ENCODE peak calls at places on chromosomes 2 and 18, in eight cellular contexts. R is WERI-Rb-1, X is body of pancreas, E is transverse colon, M is adrenal gland, G is PC-9, Q is vagina, N is right cardiac atrium. S is an unnamed sample. For H3K27me3, the result is how much of the 10 kb centered on the place peaks cover.

GRCh38 chr18:22563098-22563707 is 145.5 kb upstream of the CTAGE1 start:
- DNase-seq in Q (no peak), X (peak), G (peak), N (no peak), R (peak), M (peak), E (peak), S (no peak)

GRCh38 chr2:209463226-209463625 is 39.4 kb downstream of the MAP2 start:
- DNase-seq in X (no peak), E (no peak), M (no peak), Q (no peak), R (no peak), G (no peak), N (no peak), S (no peak)

GRCh38 chr18:36887864-36888263 is 58.9 kb downstream of the KIAA1328 start:
- DNase-seq in E (no peak), Q (no peak), M (no peak), R (no peak), N (no peak), X (no peak), G (no peak), S (no peak)

GRCh38 chr2:220279840-220280239 is 652.4 kb downstream of the SLC4A3 start:
- DNase-seq in G (no peak), M (no peak), Q (no peak), E (no peak), N (no peak), X (no peak), R (no peak), S (no peak)

GRCh38 chr2:241390301-241391206 is 34.5 kb downstream of the FARP2 start:
- DNase-seq in N (no peak), Q (no peak), X (no peak), G (no peak), E (no peak), M (no peak), R (no peak), S (no peak)

GRCh38 chr2:128187032-128187654 is 96.1 kb downstream of the UGGT1 start:
- DNase-seq in M (no peak), R (peak), N (no peak), X (peak), E (no peak), Q (no peak), G (no peak), S (peak)

GRCh38 chr2:174172802-174173355 is 75.5 kb downstream of the OLA1 start:
- DNase-seq in N (no peak), E (no peak), Q (no peak), G (no peak), R (no peak), X (no peak), M (no peak), S (no peak)

GRCh38 chr2:7900593-7900992 is 781.3 kb upstream of the ID2 start:
- DNase-seq in X (peak), E (no peak), M (no peak), G (no peak), R (no peak), Q (no peak), N (no peak), S (no peak)

GRCh38 chr2:100955226-100955625 is 46.9 kb upstream of the RPL31 start:
- DNase-seq in N (no peak), M (no peak), X (no peak), G (no peak), E (no peak), R (no peak), Q (no peak), S (no peak)

GRCh38 chr2:101273045-101273444 is 20.4 kb downstream of the CNOT11 start:
- DNase-seq in E (no peak), Q (no peak), G (no peak), M (no peak), N (no peak), R (no peak), X (no peak), S (no peak)

GRCh38 chr2:73284296-73285161 is at the start of gene FBXO41:
- DNase-seq in R (peak), X (peak), N (no peak), G (peak), M (no peak), E (peak), Q (no peak), S (no peak)

GRCh38 chr2:205914736-205915510 is 171.1 kb downstream of the INO80D start:
- DNase-seq in E (no peak), N (no peak), R (no peak), G (no peak), M (no peak), Q (no peak), X (no peak), S (no peak)

GRCh38 chr2:30688956-30689401 is 118.3 kb downstream of the CAPN13 start:
- DNase-seq in G (no peak), E (no peak), N (peak), R (peak), M (peak), X (no peak), Q (no peak), S (no peak)

GRCh38 chr2:65453916-65454315 is 21.5 kb upstream of the SPRED2 start:
- DNase-seq in E (no peak), N (no peak), Q (no peak), M (no peak), R (no peak), X (no peak), G (peak), S (no peak)

GRCh38 chr2:19574788-19575260 is 216.4 kb upstream of the OSR1 start:
- DNase-seq in G (no peak), M (peak), R (no peak), X (peak), N (peak), Q (no peak), E (peak), S (peak)

GRCh38 chr2:191250400-191250799 is 5.2 kb downstream of the MYO1B start:
- DNase-seq in G (no peak), N (no peak), R (no peak), M (no peak), Q (no peak), X (no peak), E (no peak), S (no peak)

GRCh38 chr2:5782103-5782502 is 89.9 kb downstream of the SOX11 start:
- DNase-seq in M (no peak), X (no peak), Q (no peak), N (no peak), R (no peak), E (no peak), G (no peak), S (no peak)

GRCh38 chr2:225002039-225002655 is 40.1 kb downstream of the DOCK10 start:
- DNase-seq in R (peak), X (peak), G (peak), N (no peak), M (peak), Q (no peak), E (peak), S (peak)

GRCh38 chr2:217588266-217588665 is 414.5 kb downstream of the TNS1 start:
- DNase-seq in N (no peak), G (no peak), R (no peak), X (no peak), Q (no peak), M (no peak), E (no peak), S (no peak)

GRCh38 chr2:217597681-217598080 is 405.1 kb downstream of the TNS1 start:
- DNase-seq in N (no peak), G (no peak), E (no peak), X (no peak), M (no peak), Q (no peak), R (no peak), S (no peak)

GRCh38 chr2:217597140-217597539 is 405.7 kb downstream of the TNS1 start:
- DNase-seq in Q (no peak), N (no peak), E (no peak), X (no peak), M (no peak), G (no peak), R (no peak), S (no peak)

DNA sequence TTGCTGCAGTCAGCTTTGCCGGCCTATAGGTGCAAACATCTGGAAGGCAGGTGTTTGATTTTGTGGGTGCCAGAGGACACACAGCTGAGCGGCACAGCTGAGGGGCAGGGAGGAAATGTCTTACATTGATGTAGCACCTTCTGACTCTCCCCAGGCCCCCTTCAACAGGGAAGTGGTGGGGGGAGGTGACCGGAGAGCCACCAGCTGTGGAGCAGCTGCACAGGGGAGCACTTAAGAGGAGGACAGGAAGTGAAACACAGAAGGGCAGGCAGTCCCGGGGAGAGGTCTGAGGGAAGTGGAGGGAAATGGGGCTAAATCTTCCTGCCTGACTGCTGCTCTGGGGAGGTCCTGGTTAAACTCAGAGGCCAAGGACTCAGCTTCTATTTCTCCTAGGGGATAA is 409.1 kb downstream of the TNS1 start:
- DNase-seq in R (no peak), X (no peak), Q (no peak), M (no peak), N (no peak), G (no peak), E (no peak), S (no peak)
- H3K27me3 ChIP-seq in R (under half), X (under half), Q (under half), M (under half), N (under half), G (under half), E (under half), S (under half)

GRCh38 chr2:80303825-80304521 is 579 bp downstream of the LRRTM1 start:
- DNase-seq in M (no peak), E (no peak), N (no peak), Q (no peak), G (no peak), X (no peak), R (peak), S (no peak)

GRCh38 chr2:80304522-80304878 is at the start of gene LRRTM1:
- DNase-seq in X (peak), M (no peak), E (peak), G (no peak), Q (no peak), R (peak), N (no peak), S (no peak)

GRCh38 chr2:80303006-80303741 is 1.4 kb downstream of the LRRTM1 start:
- DNase-seq in Q (no peak), X (no peak), N (no peak), E (no peak), M (peak), G (no peak), R (no peak), S (no peak)

GRCh38 chr2:80302001-80302464 is 2.5 kb downstream of the LRRTM1 start:
- DNase-seq in R (no peak), X (no peak), G (no peak), N (no peak), Q (no peak), E (no peak), M (no peak), S (no peak)

GRCh38 chr2:80302465-80303005 is 2.0 kb downstream of the LRRTM1 start:
- DNase-seq in G (no peak), M (no peak), X (no peak), E (no peak), R (no peak), N (no peak), Q (no peak), S (no peak)
- H3K27me3 ChIP-seq in G (under half), M (under half), X (under half), E (half or more), R (under half), N (under half), Q (under half), S (half or more)

GRCh38 chr18:57803119-57803969 is at the start of gene ATP8B1:
- DNase-seq in G (peak), X (peak), M (peak), E (peak), R (no peak), N (peak), Q (no peak), S (peak)

GRCh38 chr18:57802869-57803118 is 321 bp downstream of the ATP8B1 start:
- DNase-seq in X (no peak), N (no peak), R (no peak), G (no peak), M (no peak), Q (no peak), E (no peak), S (no peak)

GRCh38 chr18:57801379-57802165 is 1.5 kb downstream of the ATP8B1 start:
- DNase-seq in N (peak), R (peak), G (no peak), E (no peak), M (no peak), X (peak), Q (no peak), S (no peak)

GRCh38 chr18:57805117-57805516 is 2.0 kb upstream of the ATP8B1 start:
- DNase-seq in Q (no peak), R (no peak), G (no peak), M (no peak), E (no peak), X (no peak), N (no peak), S (no peak)

DNA sequence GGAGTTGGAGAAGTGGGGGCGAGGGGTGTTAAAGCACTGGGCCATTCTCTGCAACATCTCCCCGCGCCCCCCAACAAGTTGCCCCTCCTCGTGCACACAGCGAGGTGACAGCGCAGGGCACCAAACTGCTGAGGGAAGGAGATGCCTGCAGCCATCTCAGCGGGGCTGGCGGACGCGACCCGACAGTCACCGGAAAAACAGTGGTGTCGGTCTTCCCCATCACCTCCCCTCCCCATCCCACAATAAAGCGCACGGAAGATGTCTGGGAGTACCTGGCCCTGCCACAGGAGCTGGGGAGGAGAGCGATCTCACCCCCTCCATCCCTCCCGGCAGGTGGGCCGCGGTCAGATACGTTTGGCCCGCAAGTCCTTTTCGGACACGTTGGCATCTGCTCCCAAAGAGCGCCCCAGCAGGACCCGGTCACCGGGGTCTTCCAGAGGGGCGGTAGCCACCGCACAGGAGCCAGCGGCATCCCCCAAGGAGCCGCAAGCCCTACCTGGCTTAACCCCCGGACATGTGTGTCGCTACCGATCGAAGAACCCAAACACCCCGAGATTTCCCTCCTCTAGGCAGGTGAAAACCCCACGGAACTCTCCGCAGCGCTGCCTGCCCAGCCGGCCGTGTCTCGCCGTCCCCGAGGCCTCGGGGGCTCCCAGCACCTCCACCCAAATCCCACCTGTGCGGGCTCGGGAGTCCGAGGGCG is 798 bp downstream of the ATP8B1 start:
- DNase-seq in X (peak), N (no peak), R (no peak), Q (no peak), M (no peak), E (no peak), G (no peak), S (no peak)
- H3K27me3 ChIP-seq in X (under half), N (under half), R (under half), Q (under half), M (under half), E (under half), G (under half), S (under half)

GRCh38 chr2:144516417-144516980 is 3.4 kb downstream of the ZEB2 start:
- DNase-seq in G (no peak), Q (no peak), R (no peak), M (no peak), N (peak), X (no peak), E (no peak), S (no peak)
- H3K27me3 ChIP-seq in G (under half), Q (under half), R (under half), M (under half), N (under half), X (under half), E (half or more), S (under half)

GRCh38 chr2:52194342-52194741 is 1162.4 kb upstream of the NRXN1 start:
- DNase-seq in X (no peak), R (no peak), G (no peak), E (no peak), N (no peak), M (no peak), Q (no peak), S (no peak)
- H3K27me3 ChIP-seq in X (under half), R (under half), G (under half), E (under half), N (under half), M (under half), Q (under half), S (under half)

GRCh38 chr2:66890286-66890812 is 455.4 kb downstream of the MEIS1 start:
- DNase-seq in E (no peak), N (no peak), Q (no peak), M (no peak), R (no peak), G (no peak), X (no peak), S (no peak)
- H3K27me3 ChIP-seq in E (under half), N (under half), Q (under half), M (under half), R (under half), G (under half), X (under half), S (under half)